ENCODE peak calls at places on chromosome 13, in six cellular contexts. W, M, S, V, X and P are unnamed samples.

GRCh38 chr13:35479223-35479536 is 2.7 kb upstream of the MAB21L1 start:
- DNase-seq in S (no peak), M (peak), X (no peak), W (no peak), V (peak), P (no peak)

GRCh38 chr13:80669112-80669511 is 328.2 kb upstream of the SPRY2 start:
- DNase-seq in S (no peak), X (no peak), V (no peak), M (no peak), W (no peak), P (no peak)

GRCh38 chr13:68050746-68051145 is 820.6 kb upstream of the PCDH9 start:
- DNase-seq in M (no peak), X (no peak), V (no peak), S (no peak), W (no peak), P (no peak)

GRCh38 chr13:109275848-109276247 is 510.5 kb downstream of the IRS2 start:
- DNase-seq in V (peak), M (peak), W (no peak), S (no peak), X (no peak), P (no peak)

GRCh38 chr13:113597386-113598080 is 13.0 kb downstream of the TFDP1 start:
- DNase-seq in M (no peak), W (no peak), X (no peak), S (no peak), V (peak), P (no peak)

GRCh38 chr13:50248537-50249521 is 233.6 kb downstream of the KCNRG start:
- DNase-seq in W (no peak), S (no peak), X (no peak), V (no peak), M (no peak), P (no peak)

GRCh38 chr13:86826232-86826631 is 844.9 kb upstream of the SLITRK5 start:
- DNase-seq in S (no peak), X (no peak), M (no peak), W (no peak), V (no peak), P (no peak)

GRCh38 chr13:47459512-47459911 is 541.6 kb downstream of the SUCLA2 start:
- DNase-seq in S (peak), V (no peak), X (no peak), M (peak), W (no peak), P (no peak)

GRCh38 chr13:66128692-66129269 is 1101.4 kb downstream of the PCDH9 start:
- DNase-seq in M (no peak), W (no peak), X (no peak), S (no peak), V (no peak), P (no peak)

GRCh38 chr13:113093580-113094409 is 11.8 kb upstream of the F7 start:
- DNase-seq in S (no peak), X (no peak), W (peak), V (no peak), M (no peak), P (no peak)

GRCh38 chr13:98576963-98577822 is at the start of gene STK24:
- DNase-seq in M (peak), S (peak), X (no peak), V (peak), W (peak), P (peak)

GRCh38 chr13:51524846-51525566 is 59.3 kb upstream of the WDFY2 start:
- DNase-seq in X (no peak), V (no peak), M (no peak), S (peak), W (no peak), P (no peak)

GRCh38 chr13:37602743-37603381 is 4.3 kb upstream of the POSTN start:
- DNase-seq in X (no peak), V (no peak), M (peak), S (peak), W (no peak), P (no peak)

GRCh38 chr13:73933795-73934194 is 200.4 kb downstream of the KLF12 start:
- DNase-seq in S (no peak), M (no peak), V (no peak), X (no peak), W (no peak), P (no peak)

GRCh38 chr13:29902632-29903305 is 52.4 kb upstream of the UBL3 start:
- DNase-seq in X (no peak), W (no peak), S (no peak), V (no peak), M (no peak), P (no peak)
- H3K4me3 ChIP-seq in X (no peak), W (no peak), S (no peak), V (no peak), M (no peak), P (peak)

DNA sequence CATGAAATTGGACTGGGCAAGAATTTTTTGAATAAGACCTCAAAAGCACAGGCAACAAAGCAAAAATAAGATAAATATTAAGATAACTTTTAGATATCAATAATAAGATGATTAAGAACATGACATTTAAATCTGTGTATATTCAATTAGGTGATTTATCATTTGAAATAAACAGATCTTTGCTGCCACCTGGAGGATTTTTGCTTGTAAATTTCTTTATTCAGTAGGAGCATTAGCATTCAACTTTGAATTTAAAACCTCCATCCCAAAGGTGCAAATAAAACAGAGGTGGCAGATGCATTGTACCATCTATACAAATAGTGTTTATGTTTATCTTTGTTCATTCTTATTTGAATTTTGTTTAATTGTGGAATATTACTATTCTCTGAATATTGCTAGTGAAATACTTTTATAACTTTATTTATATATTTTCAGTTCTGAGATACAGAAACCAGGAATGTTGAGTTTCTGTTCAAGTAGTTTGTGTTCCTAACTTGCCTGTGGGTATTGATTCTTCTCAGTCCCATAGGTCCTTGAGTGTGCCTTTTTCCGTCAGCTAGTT is 20.9 kb downstream of the COG6 start:
- DNase-seq in V (no peak), S (peak), X (no peak), W (no peak), M (peak), P (no peak)
- TF ChIP-seq CTCF in V (peak), S (peak), X (peak), W (peak), M (peak), P (peak)

DNA sequence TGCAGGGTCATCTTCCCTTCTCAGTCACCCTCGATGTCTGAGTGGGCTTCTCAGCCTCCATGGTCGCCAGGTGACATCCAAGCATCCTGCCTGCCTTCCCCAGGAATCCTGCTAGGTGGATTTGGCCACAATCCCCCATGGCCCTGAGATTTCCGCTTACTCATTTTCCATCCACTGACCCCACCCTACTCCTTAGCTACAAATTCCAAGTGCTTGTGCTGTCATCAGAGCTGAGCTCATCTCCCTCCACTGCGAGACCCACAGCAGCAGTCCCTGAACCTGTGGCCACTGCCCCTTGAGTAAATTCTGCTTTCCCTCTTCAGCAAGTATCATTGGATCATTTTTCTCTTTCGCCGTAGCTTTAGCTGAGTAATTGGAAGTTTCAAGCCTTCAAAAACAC is 90.5 kb upstream of the ANKRD10 start:
- DNase-seq in S (peak), M (no peak), X (no peak), W (no peak), V (no peak), P (no peak)
- H3K27ac ChIP-seq in S (no peak), M (no peak), X (peak), W (peak), V (no peak), P (peak)

GRCh38 chr13:24267283-24267682 is 42.1 kb upstream of the C1QTNF9 start:
- DNase-seq in W (no peak), X (no peak), V (no peak), M (no peak), S (no peak), P (no peak)

GRCh38 chr13:24264976-24265375 is 44.4 kb upstream of the C1QTNF9 start:
- DNase-seq in M (no peak), S (no peak), W (no peak), V (no peak), X (no peak), P (no peak)

GRCh38 chr13:24265453-24265852 is 43.9 kb upstream of the C1QTNF9 start:
- DNase-seq in S (no peak), V (no peak), X (no peak), W (no peak), M (no peak), P (no peak)

GRCh38 chr13:24269803-24270202 is 39.6 kb upstream of the C1QTNF9 start:
- DNase-seq in X (no peak), W (no peak), V (no peak), S (peak), M (no peak), P (no peak)

GRCh38 chr13:24267801-24268200 is 41.6 kb upstream of the C1QTNF9 start:
- DNase-seq in M (no peak), V (no peak), W (no peak), X (no peak), S (no peak), P (no peak)
- H3K4me3 ChIP-seq in M (no peak), V (no peak), W (no peak), X (peak), S (no peak), P (no peak)